ENCODE peak calls at places on chromosomes 16 and 17, in five cellular contexts. V, E, W, B and L are unnamed samples.

GRCh38 chr17:1555618-1556471 is 6.7 kb downstream of the PITPNA start:
- DNase-seq in E (no peak), W (no peak), V (no peak), B (no peak), L (no peak)

GRCh38 chr16:15885560-15886001 is 2.8 kb downstream of the CEP20 start:
- DNase-seq in B (peak), W (no peak), V (peak), E (no peak), L (no peak)

GRCh38 chr17:68355093-68355492 is 63.8 kb downstream of the ARSG start:
- DNase-seq in B (peak), W (no peak), E (no peak), V (peak), L (no peak)

GRCh38 chr16:12171706-12172105 is 195.2 kb downstream of the SNX29 start:
- DNase-seq in V (no peak), W (no peak), B (no peak), E (no peak), L (no peak)

GRCh38 chr17:83180264-83180995 is 101.0 kb downstream of the METRNL start:
- DNase-seq in V (no peak), B (no peak), W (peak), E (no peak), L (no peak)

GRCh38 chr16:80931985-80932720 is 74.5 kb downstream of the CMC2 start:
- DNase-seq in B (peak), V (peak), W (peak), E (peak), L (peak)

GRCh38 chr17:66593116-66593515 is 241.8 kb upstream of the CACNG5 start:
- DNase-seq in W (no peak), V (no peak), B (no peak), E (no peak), L (no peak)

GRCh38 chr16:11413907-11414595 is 68.8 kb downstream of the RMI2 start:
- DNase-seq in E (no peak), B (no peak), V (no peak), W (no peak), L (no peak)

GRCh38 chr16:90057738-90058173 is 19.4 kb downstream of the PRDM7 start:
- DNase-seq in B (peak), V (peak), W (no peak), E (no peak), L (no peak)

GRCh38 chr17:21689604-21690003 is 2.7 kb upstream of the KCNJ18 start:
- DNase-seq in B (no peak), E (no peak), W (no peak), V (peak), L (no peak)

GRCh38 chr17:17114592-17115225 is 72.5 kb downstream of the MPRIP start:
- DNase-seq in E (no peak), W (no peak), V (no peak), B (no peak), L (no peak)

GRCh38 chr16:58430718-58431117 is 38.4 kb downstream of the GINS3 start:
- DNase-seq in B (no peak), E (no peak), V (no peak), W (no peak), L (no peak)

GRCh38 chr16:2773188-2773968 is 3.7 kb downstream of the ELOB start:
- DNase-seq in B (no peak), V (peak), W (no peak), E (no peak), L (peak)

GRCh38 chr16:74601131-74601871 is 5.6 kb downstream of the GLG1 start:
- DNase-seq in E (no peak), V (no peak), W (no peak), B (no peak), L (no peak)

GRCh38 chr17:67481808-67482207 is 104.7 kb downstream of the PITPNC1 start:
- DNase-seq in B (peak), V (peak), W (no peak), E (no peak), L (no peak)

GRCh38 chr17:79706931-79707382 is 23.8 kb upstream of the ENPP7 start:
- DNase-seq in V (no peak), B (no peak), W (no peak), E (no peak), L (no peak)

GRCh38 chr16:78993342-78993741 is 607.2 kb downstream of the MAF start:
- DNase-seq in V (no peak), W (no peak), E (no peak), B (no peak), L (no peak)

GRCh38 chr16:69448470-69449193 is 24.2 kb downstream of the CYB5B start:
- DNase-seq in W (no peak), E (no peak), V (peak), B (peak), L (no peak)

GRCh38 chr16:66081967-66082366 is 284.5 kb upstream of the CDH5 start:
- DNase-seq in B (peak), W (no peak), E (no peak), V (peak), L (peak)

GRCh38 chr16:89031715-89032659 is 55.0 kb upstream of the CBFA2T3 start:
- DNase-seq in V (no peak), W (no peak), E (no peak), B (no peak), L (no peak)

DNA sequence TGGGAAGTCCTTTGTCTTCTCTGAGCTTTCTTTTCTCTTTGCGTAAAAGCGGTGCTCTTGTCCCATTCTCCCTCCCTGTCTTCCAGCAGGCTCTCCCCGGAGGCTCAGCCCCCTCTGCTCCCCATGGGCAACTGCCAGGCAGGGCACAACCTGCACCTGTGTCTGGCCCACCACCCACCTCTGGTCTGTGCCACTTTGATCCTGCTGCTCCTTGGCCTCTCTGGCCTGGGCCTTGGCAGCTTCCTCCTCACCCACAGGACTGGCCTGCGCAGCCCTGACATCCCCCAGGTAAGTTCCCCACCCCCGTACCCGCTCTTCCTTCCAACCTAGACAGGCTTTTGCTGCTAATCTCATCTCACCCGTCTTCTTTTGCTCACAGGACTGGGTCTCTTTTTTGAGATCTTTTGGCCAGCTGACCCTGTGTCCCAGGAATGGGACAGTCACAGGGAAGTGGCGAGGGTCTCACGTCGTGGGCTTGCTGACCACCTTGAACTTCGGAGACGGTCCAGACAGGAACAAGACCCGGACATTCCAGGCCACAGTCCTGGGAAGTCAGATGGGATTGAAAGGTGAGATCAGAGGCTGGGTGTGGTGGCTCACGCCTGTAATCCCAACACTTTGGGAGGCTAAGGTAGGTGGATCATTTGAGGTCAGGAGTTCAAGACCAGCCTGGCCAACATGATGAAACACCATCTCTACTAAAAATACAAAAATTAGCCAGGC is 1.3 kb downstream of the TMEM219 start:
- DNase-seq in B (no peak), W (no peak), V (no peak), E (no peak), L (no peak)
- H3K4me2 ChIP-seq in B (peak), W (peak), V (peak), E (no peak), L (no peak)

DNA sequence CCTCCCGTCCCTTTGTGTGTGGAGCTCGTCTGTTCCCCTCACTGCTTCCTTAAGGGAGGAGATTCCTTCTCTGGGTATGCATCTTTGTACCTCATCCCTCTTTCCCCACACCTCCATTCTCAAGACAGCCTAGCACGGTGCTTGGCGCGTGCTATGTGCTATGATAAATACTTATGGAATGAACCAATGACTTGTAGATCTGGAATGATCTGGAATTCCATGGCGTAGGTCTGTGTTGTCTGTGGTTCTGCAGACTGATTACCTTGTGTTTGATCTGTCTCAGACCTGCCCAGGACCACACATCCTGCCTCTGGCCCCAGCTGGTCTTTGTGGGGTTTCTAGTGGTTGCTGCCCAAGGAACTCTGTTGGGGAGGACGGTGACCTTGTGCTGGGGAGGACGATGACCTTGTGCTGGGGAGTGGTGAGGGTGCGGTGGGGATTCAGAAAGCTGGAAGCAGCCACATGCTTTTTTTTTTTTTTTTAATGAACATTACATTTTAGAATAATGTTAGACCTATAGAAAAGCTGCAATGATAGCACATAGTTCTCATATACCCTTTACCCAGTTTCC is 33.5 kb upstream of the ETV4 start:
- DNase-seq in B (peak), W (no peak), E (no peak), V (peak), L (no peak)
- H3K18ac ChIP-seq in B (no peak), W (peak), E (no peak), V (peak), L (no peak)

DNA sequence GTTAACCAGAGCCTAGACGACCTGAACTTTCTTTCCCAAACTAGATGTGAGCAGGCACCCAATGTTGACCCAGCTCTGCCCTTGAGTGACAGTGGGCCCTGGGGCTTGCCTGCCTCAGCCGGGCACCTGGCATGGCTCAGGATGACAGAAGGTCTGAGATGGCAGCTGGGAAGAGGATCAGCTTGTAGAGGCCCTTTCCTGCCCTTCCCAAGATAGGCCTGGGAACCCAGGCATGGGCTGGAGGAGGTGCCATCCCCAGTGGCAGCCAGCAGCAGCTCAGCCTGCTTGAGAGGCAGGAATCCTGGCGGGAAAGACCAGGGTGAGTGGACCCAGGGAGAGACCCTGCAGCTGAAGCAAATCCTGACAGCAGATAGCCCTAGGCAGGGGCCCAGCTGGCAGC is 59.1 kb downstream of the PIPOX start:
- DNase-seq in B (no peak), W (no peak), V (no peak), E (no peak), L (no peak)
- H3K9ac ChIP-seq in B (no peak), W (no peak), V (no peak), E (no peak), L (no peak)

GRCh38 chr17:52159159-52159809 is 770 bp upstream of the CA10 start:
- DNase-seq in B (no peak), V (no peak), W (no peak), E (no peak), L (no peak)
- H3K4me2 ChIP-seq in B (no peak), V (no peak), W (peak), E (peak), L (peak)

DNA sequence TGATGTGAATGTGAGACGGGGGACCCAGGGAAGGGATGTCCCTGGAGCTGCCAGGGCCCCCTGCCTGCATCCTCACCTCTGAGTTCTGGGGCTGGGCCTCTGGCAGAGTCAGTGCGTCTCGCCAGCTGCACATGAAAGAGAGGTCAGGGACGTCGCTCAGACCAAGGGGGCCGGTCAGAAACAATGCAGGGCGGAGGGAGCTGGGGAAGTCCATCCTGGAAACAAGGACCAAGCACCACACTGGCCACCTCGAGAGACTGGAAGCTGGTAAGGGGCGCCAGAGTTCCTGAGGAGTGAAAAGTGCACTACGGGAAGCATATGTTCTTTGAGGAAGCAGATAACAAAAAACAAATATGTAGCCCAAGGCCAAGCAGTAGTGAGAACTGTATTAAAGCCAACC is 2.1 kb downstream of the TAF1C start:
- DNase-seq in B (no peak), W (no peak), V (no peak), E (no peak), L (no peak)
- H3K18ac ChIP-seq in B (no peak), W (no peak), V (no peak), E (no peak), L (no peak)

DNA sequence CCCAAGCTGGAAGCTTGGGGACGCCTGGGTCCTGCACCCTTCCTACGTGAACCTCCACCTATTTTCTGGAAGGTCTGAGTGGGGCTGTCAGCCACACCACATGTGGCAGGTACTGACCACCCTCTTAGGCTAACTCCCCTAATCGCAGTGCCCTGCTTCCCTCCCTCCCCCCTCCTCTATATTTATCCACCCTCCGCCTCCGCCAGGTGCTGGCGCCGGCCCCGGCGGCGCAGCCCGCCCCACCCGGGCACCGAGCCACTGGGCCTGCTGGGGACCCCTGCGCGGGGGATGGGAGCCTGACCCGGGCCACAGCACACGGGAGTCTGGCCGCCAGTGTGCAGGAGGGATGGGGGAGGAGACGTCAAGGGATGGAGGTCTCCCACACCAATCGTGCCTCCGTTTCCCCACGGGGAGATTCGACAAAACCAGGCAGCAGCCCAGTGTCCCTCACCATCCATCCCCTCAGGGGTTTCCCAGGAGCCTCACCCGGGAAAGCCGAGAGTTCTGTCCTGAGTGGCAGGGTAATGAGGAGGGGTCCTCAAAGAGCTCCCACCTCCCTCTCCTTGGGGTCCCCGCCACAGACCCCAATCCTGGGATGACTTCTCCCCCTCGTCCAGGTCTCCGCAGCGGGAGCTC is 1.3 kb downstream of the PLEKHH3 start:
- DNase-seq in E (no peak), V (no peak), W (peak), B (no peak), L (no peak)
- H3K9ac ChIP-seq in E (peak), V (peak), W (no peak), B (peak), L (peak)

GRCh38 chr17:59762022-59762825 is 54.8 kb downstream of the VMP1 start:
- DNase-seq in V (peak), E (no peak), W (no peak), B (peak), L (no peak)
- H3K4me2 ChIP-seq in V (peak), E (no peak), W (no peak), B (peak), L (no peak)